ENCODE peak calls at places on chromosomes 7 and 10, in four cellular contexts. G, C, E and I are unnamed samples. For H3K4me1, the result is how much of the 10 kb centered on the place peaks cover.

GRCh38 chr7:128726031-128726430 is 13.1 kb upstream of the CALU start:
- ATAC-seq in E (no peak), C (no peak), G (no peak), I (no peak)

GRCh38 chr7:26153246-26153822 is 1.3 kb downstream of the NFE2L3 start:
- ATAC-seq in G (no peak), E (peak), C (no peak), I (no peak)

GRCh38 chr7:50396856-50397255 is 53.3 kb downstream of the FIGNL1 start:
- ATAC-seq in E (peak), C (no peak), G (no peak), I (no peak)

GRCh38 chr7:156903232-156903909 is 10.4 kb upstream of the LMBR1 start:
- ATAC-seq in G (no peak), C (no peak), E (peak), I (peak)

GRCh38 chr7:125257617-125258016 is 328.0 kb upstream of the POT1 start:
- ATAC-seq in C (no peak), G (no peak), E (no peak), I (no peak)

GRCh38 chr10:110273474-110273873 is 31.2 kb downstream of the SMNDC1 start:
- ATAC-seq in C (no peak), E (peak), G (peak), I (peak)

GRCh38 chr10:29268011-29268410 is 20.9 kb upstream of the LYZL1 start:
- ATAC-seq in G (no peak), E (no peak), C (no peak), I (no peak)

GRCh38 chr7:158784270-158784669 is 45.0 kb downstream of the ESYT2 start:
- ATAC-seq in G (no peak), C (no peak), E (no peak), I (no peak)

GRCh38 chr10:77687621-77688020 is 50.0 kb upstream of the KCNMA1 start:
- ATAC-seq in G (no peak), E (peak), C (no peak), I (no peak)

DNA sequence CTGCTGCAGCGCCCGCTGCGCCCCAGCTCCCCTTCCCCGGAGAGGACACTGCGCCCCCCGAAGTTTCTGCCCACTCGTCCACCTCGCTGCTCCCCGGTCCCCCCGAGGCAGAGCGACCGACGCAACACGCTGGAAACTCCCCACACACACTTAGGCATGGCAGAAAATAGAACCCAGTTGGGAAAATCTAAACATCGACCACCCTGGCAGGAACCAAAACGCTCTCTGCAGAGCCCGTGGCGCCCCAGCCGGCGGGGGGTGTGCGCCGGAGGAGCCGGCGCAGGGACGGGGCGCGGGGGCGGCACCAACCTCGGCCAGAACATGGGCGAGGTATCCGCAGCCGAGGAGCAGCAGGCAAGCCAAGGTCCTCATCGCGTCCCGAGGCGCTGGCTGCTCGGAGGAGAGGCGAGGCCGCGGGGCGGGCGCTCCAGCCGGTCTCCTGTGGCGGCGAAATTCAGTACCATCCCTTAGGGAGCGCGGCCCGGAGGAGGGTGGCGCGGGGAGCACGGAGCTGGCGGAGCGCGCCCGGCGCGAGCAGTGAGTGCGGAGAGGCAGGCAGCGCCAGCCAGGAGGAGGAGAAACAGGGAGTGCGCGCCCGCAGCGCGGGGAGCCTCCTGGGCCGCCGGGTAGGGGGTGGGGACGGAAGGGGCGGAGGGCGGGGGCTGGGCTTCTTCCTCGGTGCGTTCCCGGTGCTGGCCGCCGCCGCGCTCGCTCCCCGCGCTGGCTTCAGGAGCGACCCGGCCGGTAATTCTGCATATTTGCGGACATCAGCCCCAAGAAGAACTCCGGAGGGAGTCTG is 817 bp downstream of the PDGFA start:
- ATAC-seq in E (peak), G (peak), C (peak), I (peak)
- TF ChIP-seq POLR2A in E (peak), G (no peak), C (no peak), I (peak)

DNA sequence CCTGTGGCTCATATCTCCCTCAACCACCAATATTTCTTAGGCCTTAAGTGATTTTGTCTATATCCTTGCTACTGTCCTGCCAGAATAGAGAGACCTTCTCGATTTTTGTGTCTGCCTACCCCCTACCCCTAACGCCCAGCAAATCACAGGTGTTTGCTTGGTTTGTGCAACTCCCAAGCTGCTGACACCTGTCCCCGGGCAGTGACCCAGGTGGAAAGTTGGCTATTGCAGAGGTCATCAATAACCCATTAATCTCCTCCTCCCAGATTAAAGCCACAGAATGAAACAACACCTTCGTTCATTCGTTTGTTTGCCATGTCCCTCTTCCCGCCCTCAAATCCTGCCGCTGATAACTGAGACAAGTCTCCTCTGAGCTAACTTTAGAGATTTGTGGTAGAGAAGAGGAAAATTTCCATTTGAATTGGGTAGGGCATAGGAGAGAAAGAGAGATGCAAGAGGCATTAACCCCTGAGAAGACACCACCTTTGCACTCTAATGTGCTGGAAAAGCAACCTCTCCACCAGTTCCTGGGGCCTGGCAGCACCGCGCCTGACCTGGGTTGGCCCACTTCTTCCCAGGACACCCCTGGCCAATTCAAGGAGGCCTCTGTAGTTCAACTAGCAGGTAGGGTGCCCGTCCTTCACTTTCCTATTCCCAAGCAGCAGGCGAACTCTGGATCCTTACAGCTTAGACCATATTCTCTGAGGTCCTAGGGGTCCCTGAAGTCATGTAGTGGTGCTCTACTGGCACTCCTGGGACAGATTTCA is 3.0 kb downstream of the NEUROG3 start:
- ATAC-seq in G (no peak), C (no peak), E (no peak), I (no peak)
- H3K4me1 ChIP-seq in G (under half), C (under half), E (under half), I (under half)

GRCh38 chr10:115982526-115982925 is 290.5 kb downstream of the GFRA1 start:
- ATAC-seq in C (no peak), E (no peak), G (no peak), I (no peak)
- TF ChIP-seq POLR2A in C (no peak), E (no peak), G (no peak), I (no peak)

GRCh38 chr7:150945171-150945852 is 32.8 kb downstream of the KCNH2 start:
- ATAC-seq in G (no peak), E (no peak), C (no peak), I (no peak)
- H3K4me1 ChIP-seq in G (under half), E (under half), C (half or more), I (under half)

GRCh38 chr10:100364735-100365391 is 17.8 kb downstream of the SCD start:
- ATAC-seq in E (no peak), G (peak), C (peak), I (peak)
- TF ChIP-seq POLR2A in E (no peak), G (no peak), C (no peak), I (no peak)

GRCh38 chr10:72348282-72348681 is 6.4 kb downstream of the DNAJB12 start:
- ATAC-seq in G (no peak), E (no peak), C (no peak), I (no peak)
- H3K4me1 ChIP-seq in G (under half), E (under half), C (under half), I (under half)

GRCh38 chr7:43727494-43727893 is 1.8 kb downstream of the COA1 start:
- ATAC-seq in G (no peak), E (no peak), C (no peak), I (no peak)

GRCh38 chr7:43729924-43730248 is 563 bp upstream of the COA1 start:
- ATAC-seq in C (peak), G (no peak), E (peak), I (peak)

GRCh38 chr7:43727003-43727402 is 2.3 kb downstream of the COA1 start:
- ATAC-seq in G (no peak), E (no peak), C (no peak), I (no peak)

GRCh38 chr7:43726466-43726865 is 2.9 kb downstream of the COA1 start:
- ATAC-seq in E (no peak), G (no peak), C (no peak), I (no peak)

DNA sequence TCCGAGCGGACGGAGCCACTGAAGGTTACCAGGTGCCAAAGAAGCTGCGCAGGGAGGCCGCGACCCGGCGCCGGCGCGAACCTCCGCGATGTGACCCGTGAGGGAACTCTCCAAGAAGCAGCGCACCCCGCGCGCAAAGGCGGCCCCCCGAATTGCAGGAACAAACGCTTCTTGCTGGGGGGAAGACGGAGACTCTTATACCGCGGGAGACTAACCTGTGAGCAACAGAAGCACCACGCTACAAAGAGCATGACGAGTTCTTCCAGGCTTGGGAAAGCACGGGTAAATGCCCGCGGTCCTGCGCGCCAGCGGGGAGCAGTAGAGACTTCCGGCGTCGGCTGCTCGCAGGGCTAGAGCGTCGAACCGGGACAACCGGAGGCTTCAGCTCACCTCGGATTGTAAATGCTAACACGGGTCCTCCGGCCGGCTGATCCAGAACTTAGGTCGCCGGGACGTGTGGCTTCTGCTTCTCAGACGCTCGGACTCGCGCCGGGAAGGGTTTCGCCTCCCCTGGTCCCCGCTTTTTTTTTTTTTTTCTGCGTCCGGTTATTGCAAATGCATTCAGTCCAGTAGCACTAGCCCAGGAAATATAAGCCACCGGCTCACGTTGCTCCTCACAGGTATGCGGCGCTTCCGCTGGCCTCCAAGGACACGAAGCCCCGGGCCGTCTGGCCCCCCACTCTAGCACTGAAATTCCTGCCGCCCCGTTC is at the start of gene COA1:
- ATAC-seq in E (peak), C (peak), G (peak), I (peak)
- TF ChIP-seq POLR2A in E (peak), C (peak), G (peak), I (peak)

DNA sequence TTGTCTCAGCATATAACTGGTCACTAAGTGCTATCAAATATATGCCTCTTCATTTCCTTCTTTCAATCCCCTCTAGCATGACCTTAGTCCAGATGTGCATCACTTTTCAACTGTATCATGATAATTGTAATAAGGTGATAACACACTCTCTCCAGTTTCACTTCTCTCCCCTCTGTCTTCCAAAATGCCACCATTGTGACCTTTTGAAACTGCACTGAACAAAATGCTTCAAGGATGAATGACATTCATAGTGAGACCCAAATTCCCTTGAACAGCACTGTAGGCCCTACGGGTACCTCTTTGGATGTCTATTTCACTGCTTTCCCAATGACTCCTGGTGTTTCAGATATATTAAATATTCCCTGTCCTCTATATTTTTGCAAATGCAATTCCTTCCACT is 224.8 kb downstream of the DNAJB9 start:
- ATAC-seq in E (no peak), G (no peak), C (no peak), I (no peak)
- H3K4me1 ChIP-seq in E (under half), G (under half), C (under half), I (under half)

GRCh38 chr10:114173680-114174461 is at the start of gene CCDC186:
- ATAC-seq in C (peak), E (peak), G (peak), I (peak)
- TF ChIP-seq POLR2A in C (peak), E (peak), G (peak), I (peak)

GRCh38 chr10:123202526-123202925 is 48.3 kb downstream of the BUB3 start:
- ATAC-seq in G (no peak), E (no peak), C (no peak), I (no peak)
- H3K4me1 ChIP-seq in G (under half), E (under half), C (under half), I (under half)